ENCODE peak calls at places on chromosomes 7 and 10, in four cellular contexts. L is MM.1S, U is tibial artery, R is cardiac muscle cell. H is an unnamed sample.

GRCh38 chr7:69911337-69911736 is 313.1 kb downstream of the AUTS2 start:
- DNase-seq in R (no peak), U (no peak), L (no peak), H (no peak)

GRCh38 chr10:79984851-79985250 is 35.9 kb upstream of the SFTPD start:
- DNase-seq in L (no peak), U (no peak), R (no peak), H (no peak)

GRCh38 chr10:79148452-79149344 is 79.9 kb downstream of the ZMIZ1 start:
- DNase-seq in U (peak; percentile 81), L (no peak), R (no peak), H (peak; percentile 86)

GRCh38 chr7:110119883-110120581 is 970.9 kb upstream of the LRRN3 start:
- DNase-seq in U (no peak), L (no peak), R (no peak), H (no peak)

GRCh38 chr10:114142018-114142417 is 32.0 kb downstream of the CCDC186 start:
- DNase-seq in L (no peak), U (no peak), R (no peak), H (no peak)

GRCh38 chr7:73829921-73830617 is 727 bp upstream of the CLDN4 start:
- DNase-seq in U (no peak), R (no peak), L (no peak), H (no peak)

GRCh38 chr7:134712196-134712595 is 65.5 kb downstream of the BPGM start:
- DNase-seq in U (no peak), L (no peak), R (no peak), H (no peak)

GRCh38 chr7:27362026-27362425 is 119.4 kb downstream of the EVX1 start:
- DNase-seq in R (no peak), U (no peak), L (no peak), H (no peak)

GRCh38 chr10:128130051-128130450 is 3.8 kb upstream of the MKI67 start:
- DNase-seq in R (no peak), L (no peak), U (no peak), H (no peak)

GRCh38 chr10:119406137-119406536 is 136.4 kb downstream of the RGS10 start:
- DNase-seq in R (no peak), U (no peak), L (no peak), H (no peak)

GRCh38 chr7:23055582-23056178 is 41.8 kb upstream of the HYCC1 start:
- DNase-seq in U (peak; percentile 50), R (peak; percentile 48), L (peak; percentile 70), H (no peak)

GRCh38 chr10:637771-638195 is 51.7 kb downstream of the DIP2C start:
- DNase-seq in U (no peak), L (no peak), R (no peak), H (peak; percentile 25)

GRCh38 chr7:103766630-103767029 is 222.8 kb downstream of the RELN start:
- DNase-seq in R (no peak), U (no peak), L (peak; percentile 40), H (no peak)

GRCh38 chr7:31398815-31399214 is 58.3 kb upstream of the NEUROD6 start:
- DNase-seq in U (no peak), L (no peak), R (no peak), H (no peak)

GRCh38 chr7:123285076-123285700 is 85.4 kb upstream of the SLC13A1 start:
- DNase-seq in U (no peak), R (no peak), L (no peak), H (no peak)

GRCh38 chr10:86718556-86718955 is 37.9 kb upstream of the BMPR1A start:
- DNase-seq in U (no peak), R (no peak), L (no peak), H (no peak)

GRCh38 chr10:86693721-86694369 is 25.5 kb downstream of the LDB3 start:
- DNase-seq in R (no peak), U (peak; percentile 52), L (peak; percentile 25), H (no peak)

GRCh38 chr7:82416402-82416801 is 27.2 kb downstream of the CACNA2D1 start:
- DNase-seq in R (no peak), L (no peak), U (no peak), H (no peak)

GRCh38 chr10:30431435-30431911 is 2.5 kb upstream of the MAP3K8 start:
- DNase-seq in R (no peak), L (no peak), U (peak; percentile 44), H (peak; percentile 81)

GRCh38 chr7:42886129-42886528 is 25.7 kb downstream of the C7orf25 start:
- DNase-seq in L (no peak), U (no peak), R (no peak), H (no peak)

GRCh38 chr7:2605608-2606538 is 25.9 kb upstream of the TTYH3 start:
- DNase-seq in R (no peak), L (no peak), U (no peak), H (no peak)

GRCh38 chr7:70229242-70229641 is 631.0 kb downstream of the AUTS2 start:
- DNase-seq in L (no peak), R (no peak), U (no peak), H (no peak)

GRCh38 chr10:38159007-38159406 is 64.9 kb downstream of the ZNF37A start:
- DNase-seq in R (no peak), L (no peak), U (no peak), H (no peak)

GRCh38 chr7:149474309-149475120 is 13.7 kb upstream of the ZNF777 start:
- DNase-seq in L (no peak), U (no peak), R (no peak), H (peak; percentile 71)

GRCh38 chr7:73522081-73522818 is at the start of gene BAZ1B:
- DNase-seq in U (peak; percentile 98), R (peak; percentile 98), L (peak; percentile 99), H (peak; percentile 98)

GRCh38 chr10:9081253-9081652 is 1026.8 kb downstream of the GATA3 start:
- DNase-seq in R (no peak), L (no peak), U (no peak), H (no peak)

GRCh38 chr7:110418651-110419270 is 672.2 kb upstream of the LRRN3 start:
- DNase-seq in L (no peak), U (no peak), R (no peak), H (no peak)

GRCh38 chr7:137539111-137539715 is 195.7 kb upstream of the PTN start:
- DNase-seq in U (no peak), R (no peak), L (no peak), H (no peak)

GRCh38 chr7:106283831-106284515 is 810 bp downstream of the NAMPT start:
- DNase-seq in L (peak; percentile 66), R (peak; percentile 66), U (peak; percentile 66), H (no peak)

GRCh38 chr7:78412216-78412858 is 613.8 kb downstream of the PHTF2 start:
- DNase-seq in L (no peak), R (no peak), U (no peak), H (no peak)
- H3K4me1 ChIP-seq in L (no peaks in the 10 kb centered on the region), R (no peaks in the 10 kb centered on the region), U (peaks cover 6% of the 10 kb centered on the region), H (no peaks in the 10 kb centered on the region)

DNA sequence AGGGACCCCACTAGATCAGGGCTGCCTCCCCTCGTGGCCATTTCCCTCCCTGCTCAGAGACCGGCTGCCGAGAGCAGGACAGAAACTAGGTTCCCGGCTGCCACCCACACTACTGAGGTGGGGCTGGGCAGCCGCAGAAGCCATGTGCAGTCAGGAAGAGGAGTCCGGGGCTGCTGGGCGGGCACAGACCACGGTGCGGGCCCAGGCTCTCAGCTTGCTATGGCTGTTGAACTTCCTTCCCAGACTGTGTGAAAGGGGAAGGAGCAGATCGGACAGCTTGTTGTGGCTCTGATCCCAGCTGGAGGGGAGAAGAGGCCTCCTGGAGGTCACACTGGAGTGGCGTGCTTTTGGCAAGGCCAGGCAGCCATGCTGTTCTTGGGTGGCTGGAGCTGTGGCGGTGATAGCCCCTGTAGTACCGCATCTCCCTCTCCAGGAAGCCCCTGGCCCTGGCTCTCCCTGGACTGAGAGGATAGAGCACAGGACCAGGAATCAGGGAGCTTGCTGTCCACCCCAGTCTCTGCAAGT is 56.8 kb downstream of the HK1 start:
- DNase-seq in L (no peak), R (no peak), U (peak; percentile 66), H (peak; percentile 87)
- H3K4me1 ChIP-seq in L (no peaks in the 10 kb centered on the region), R (peaks cover 70% of the 10 kb centered on the region), U (peaks cover 73% of the 10 kb centered on the region), H (peaks cover 91% of the 10 kb centered on the region)

DNA sequence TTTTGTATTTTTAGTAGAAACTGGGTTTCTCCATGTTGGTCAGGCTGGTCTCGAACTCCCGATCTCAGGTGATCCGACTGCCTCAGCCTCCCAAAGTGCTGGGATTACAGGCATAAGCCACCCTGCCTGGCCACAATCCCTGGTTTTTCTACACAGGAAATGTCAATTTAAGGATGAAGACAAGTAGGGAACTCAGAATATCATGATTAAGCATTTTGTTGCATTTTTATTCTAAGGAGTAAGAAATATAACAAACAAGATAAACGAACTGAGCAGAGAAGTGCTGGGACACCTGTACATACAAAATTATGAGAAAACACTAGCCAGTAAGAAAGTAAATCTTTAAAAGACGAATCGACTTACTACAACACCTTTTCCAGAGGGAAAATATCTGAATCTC is 69.3 kb downstream of the CUBN start:
- DNase-seq in R (no peak), U (no peak), L (no peak), H (no peak)
- H3K4me1 ChIP-seq in R (no peaks in the 10 kb centered on the region), U (no peaks in the 10 kb centered on the region), L (no peaks in the 10 kb centered on the region), H (no peaks in the 10 kb centered on the region)

GRCh38 chr7:120519224-120519623 is 246.2 kb downstream of the KCND2 start:
- DNase-seq in L (no peak), U (no peak), R (no peak), H (no peak)
- H3K4me1 ChIP-seq in L (no peaks in the 10 kb centered on the region), U (no peaks in the 10 kb centered on the region), R (no peaks in the 10 kb centered on the region), H (no peaks in the 10 kb centered on the region)

DNA sequence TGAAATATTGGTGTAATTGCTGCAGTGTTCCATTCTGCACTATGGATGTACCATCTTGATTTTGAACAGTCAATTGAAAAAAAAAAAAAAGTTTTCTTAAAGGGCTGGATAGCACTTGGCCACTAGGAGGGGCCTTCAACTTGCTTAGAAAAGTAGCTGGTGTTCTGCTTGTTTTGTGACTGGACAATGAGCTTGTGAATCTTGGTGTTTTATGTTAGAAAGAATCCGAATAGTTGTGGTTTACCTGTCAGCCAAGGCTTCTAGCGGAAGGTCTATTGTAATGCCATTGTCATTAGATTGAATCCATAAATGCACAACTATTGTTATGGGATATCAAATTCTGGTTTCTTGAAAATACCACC is 77.1 kb downstream of the BMPER start:
- DNase-seq in R (peak; percentile 37), U (no peak), L (no peak), H (no peak)
- H3K4me1 ChIP-seq in R (peaks cover 3% of the 10 kb centered on the region), U (no peaks in the 10 kb centered on the region), L (no peaks in the 10 kb centered on the region), H (no peaks in the 10 kb centered on the region)

DNA sequence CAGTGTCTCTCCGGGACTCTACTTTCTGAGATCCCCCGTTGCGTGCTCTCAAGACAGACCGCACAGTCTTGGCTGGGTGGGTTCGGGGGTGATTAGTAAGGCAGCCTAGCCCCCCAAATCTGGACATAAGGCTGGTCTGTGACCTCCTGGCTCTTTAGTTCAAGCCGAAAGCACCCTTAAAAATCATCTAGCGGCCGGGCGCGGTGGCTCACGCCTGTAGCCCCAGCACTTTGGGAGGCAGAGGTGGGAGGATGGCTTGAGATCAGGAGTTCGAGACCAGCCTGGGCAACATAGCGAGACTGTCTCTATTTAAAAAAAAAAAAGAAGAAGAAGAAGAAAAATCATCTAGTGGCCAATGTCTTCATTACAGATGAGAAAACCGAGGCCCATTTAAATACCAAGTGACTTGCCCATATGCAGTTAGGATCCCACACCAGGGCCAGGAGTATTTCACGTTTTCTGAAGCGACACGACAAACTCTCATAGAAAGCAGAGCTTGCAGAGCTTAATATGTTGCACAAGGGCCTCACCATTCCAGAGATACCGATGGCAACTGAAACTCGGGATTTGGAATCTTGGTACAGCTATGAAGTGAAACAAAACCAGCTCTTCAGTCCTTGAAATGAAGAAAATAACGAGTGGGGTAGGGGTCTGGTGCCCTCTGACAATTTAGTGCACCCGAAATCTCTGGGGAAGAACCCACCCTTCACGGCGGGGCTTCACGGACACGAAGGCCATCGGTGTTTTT is 696 bp upstream of the HILPDA start:
- DNase-seq in R (peak; percentile 29), L (peak; percentile 59), U (no peak), H (no peak)
- H3K4me1 ChIP-seq in R (peaks cover 27% of the 10 kb centered on the region), L (peaks cover 35% of the 10 kb centered on the region), U (peaks cover 45% of the 10 kb centered on the region), H (peaks cover 7% of the 10 kb centered on the region)

GRCh38 chr10:11570751-11571150 is 40.7 kb downstream of the USP6NL start:
- DNase-seq in U (no peak), L (no peak), R (no peak), H (no peak)
- H3K4me1 ChIP-seq in U (no peaks in the 10 kb centered on the region), L (no peaks in the 10 kb centered on the region), R (peaks cover 3% of the 10 kb centered on the region), H (peaks cover 48% of the 10 kb centered on the region)

H was measured in spleen.